ENCODE peak calls at places on chromosome X, in seven cellular contexts. K, Y, A, C, D, L and R are unnamed samples.

GRCh38 chrX:6002056-6002455 is 226.6 kb downstream of the NLGN4X start:
- DNase-seq in A (peak), L (no peak), K (no peak), D (no peak), Y (no peak), C (peak), R (no peak)

GRCh38 chrX:73577368-73577767 is 14.4 kb downstream of the CHIC1 start:
- DNase-seq in D (no peak), K (peak), C (no peak), L (no peak), Y (no peak), A (no peak), R (peak)

GRCh38 chrX:71081348-71082148 is 13.4 kb upstream of the SNX12 start:
- DNase-seq in Y (no peak), C (no peak), K (peak), L (no peak), A (no peak), D (no peak), R (no peak)

GRCh38 chrX:413322-414201 is 26.9 kb upstream of the PPP2R3B start:
- DNase-seq in A (no peak), L (no peak), C (no peak), D (no peak), K (no peak), Y (no peak), R (no peak)

GRCh38 chrX:155745792-155746191 is 133.0 kb upstream of the TMLHE start:
- DNase-seq in K (peak), D (no peak), A (peak), L (peak), C (peak), Y (no peak), R (no peak)

GRCh38 chrX:58025979-58026378 is 115.7 kb upstream of the ZXDA start:
- DNase-seq in L (peak), D (no peak), C (no peak), Y (no peak), A (no peak), K (peak), R (peak)

GRCh38 chrX:86604620-86605019 is 456.4 kb downstream of the DACH2 start:
- DNase-seq in D (no peak), Y (no peak), L (no peak), C (no peak), A (no peak), K (no peak), R (no peak)

GRCh38 chrX:107014927-107015326 is 14.9 kb upstream of the MORC4 start:
- DNase-seq in Y (no peak), D (no peak), K (no peak), L (no peak), A (no peak), C (no peak), R (no peak)

GRCh38 chrX:118823263-118824172 is at the start of gene ZCCHC12:
- DNase-seq in L (peak), C (peak), Y (no peak), A (peak), D (peak), K (peak), R (peak)

GRCh38 chrX:104253567-104254441 is 929 bp downstream of the ESX1 start:
- DNase-seq in D (no peak), Y (no peak), A (no peak), C (no peak), L (no peak), K (peak), R (no peak)

GRCh38 chrX:13076176-13076956 is 31.9 kb upstream of the FAM9C start:
- DNase-seq in D (no peak), Y (no peak), A (no peak), L (no peak), C (no peak), K (no peak), R (no peak)

GRCh38 chrX:131609480-131609879 is 65.6 kb downstream of the OR13H1 start:
- DNase-seq in D (no peak), A (no peak), L (no peak), K (no peak), C (no peak), Y (no peak), R (no peak)

GRCh38 chrX:41265615-41266014 is 68.3 kb upstream of the DDX3X start:
- DNase-seq in L (peak), D (no peak), A (no peak), C (peak), K (peak), Y (no peak), R (no peak)

GRCh38 chrX:111519215-111519614 is 7.8 kb downstream of the SERTM2 start:
- DNase-seq in Y (no peak), C (no peak), A (peak), D (no peak), L (peak), K (no peak), R (no peak)

GRCh38 chrX:95764972-95765451 is 919.6 kb upstream of the DIAPH2 start:
- DNase-seq in D (no peak), Y (no peak), L (no peak), C (no peak), A (peak), K (peak), R (peak)

GRCh38 chrX:46549914-46550313 is 4.7 kb upstream of the ZNF674 start:
- DNase-seq in D (no peak), A (no peak), Y (no peak), K (no peak), L (no peak), C (no peak), R (no peak)

GRCh38 chrX:2389324-2389723 is 111.5 kb downstream of the DHRSX start:
- DNase-seq in K (no peak), C (no peak), D (no peak), A (no peak), L (no peak), Y (no peak), R (no peak)

GRCh38 chrX:3638280-3638873 is 75.1 kb downstream of the PRKX start:
- DNase-seq in K (peak), D (no peak), L (peak), Y (no peak), C (peak), A (peak), R (peak)

GRCh38 chrX:119249836-119250340 is 13.8 kb downstream of the PGRMC1 start:
- DNase-seq in D (no peak), K (no peak), L (no peak), C (no peak), A (no peak), Y (no peak), R (no peak)

GRCh38 chrX:47748576-47748975 is 88.1 kb upstream of the ZNF81 start:
- DNase-seq in D (no peak), K (no peak), Y (no peak), C (no peak), L (no peak), A (no peak), R (no peak)

GRCh38 chrX:70970482-70970999 is 39.6 kb upstream of the SLC7A3 start:
- DNase-seq in Y (no peak), D (no peak), L (no peak), K (peak), A (no peak), C (no peak), R (peak)

GRCh38 chrX:13470680-13470967 is 98.8 kb upstream of the EGFL6 start:
- DNase-seq in A (no peak), Y (no peak), L (no peak), K (no peak), D (no peak), C (no peak), R (no peak)

GRCh38 chrX:54248309-54248708 is 65.3 kb upstream of the FAM120C start:
- DNase-seq in C (no peak), K (peak), A (peak), L (no peak), D (no peak), Y (no peak), R (peak)

GRCh38 chrX:72620550-72621145 is 48.0 kb upstream of the HDAC8 start:
- DNase-seq in A (peak), Y (no peak), K (peak), C (peak), L (peak), D (peak), R (peak)

GRCh38 chrX:64184396-64184795 is 21.1 kb downstream of the AMER1 start:
- DNase-seq in D (no peak), Y (no peak), K (no peak), C (no peak), L (no peak), A (no peak), R (no peak)

GRCh38 chrX:47321386-47321785 is 49.0 kb upstream of the ZNF157 start:
- DNase-seq in A (peak), K (peak), C (peak), D (peak), Y (no peak), L (peak), R (no peak)

GRCh38 chrX:79133897-79134296 is 10.6 kb upstream of the GPR174 start:
- DNase-seq in Y (no peak), K (no peak), A (no peak), L (no peak), C (no peak), D (no peak), R (no peak)

GRCh38 chrX:103628386-103629290 is at the start of gene TCEAL1:
- DNase-seq in L (peak), D (peak), Y (peak), A (peak), K (peak), C (peak), R (no peak)

GRCh38 chrX:79366888-79367749 is at the start of gene ITM2A:
- DNase-seq in A (peak), L (peak), K (no peak), Y (peak), D (peak), C (peak), R (no peak)

GRCh38 chrX:153643431-153644351 is 3.3 kb upstream of the DUSP9 start:
- DNase-seq in Y (no peak), L (no peak), D (no peak), A (no peak), C (peak), K (peak), R (no peak)

GRCh38 chrX:49282647-49283011 is 13.0 kb downstream of the PPP1R3F start:
- DNase-seq in K (peak), L (no peak), D (no peak), A (peak), Y (no peak), C (peak), R (no peak)

GRCh38 chrX:107677501-107677901 is 49.2 kb downstream of the PRPS1 start:
- DNase-seq in Y (no peak), K (no peak), A (no peak), L (no peak), C (no peak), D (no peak), R (no peak)

GRCh38 chrX:110665636-110666035 is 130.0 kb downstream of the CHRDL1 start:
- DNase-seq in L (peak), K (peak), A (peak), D (peak), Y (no peak), C (no peak), R (peak)

GRCh38 chrX:16712116-16712824 is at the start of gene CTPS2:
- DNase-seq in L (peak), D (peak), K (peak), C (peak), Y (peak), A (peak), R (peak)
- H3K27ac ChIP-seq in L (peak), D (peak), K (peak), C (peak), Y (peak), A (peak), R (peak)

DNA sequence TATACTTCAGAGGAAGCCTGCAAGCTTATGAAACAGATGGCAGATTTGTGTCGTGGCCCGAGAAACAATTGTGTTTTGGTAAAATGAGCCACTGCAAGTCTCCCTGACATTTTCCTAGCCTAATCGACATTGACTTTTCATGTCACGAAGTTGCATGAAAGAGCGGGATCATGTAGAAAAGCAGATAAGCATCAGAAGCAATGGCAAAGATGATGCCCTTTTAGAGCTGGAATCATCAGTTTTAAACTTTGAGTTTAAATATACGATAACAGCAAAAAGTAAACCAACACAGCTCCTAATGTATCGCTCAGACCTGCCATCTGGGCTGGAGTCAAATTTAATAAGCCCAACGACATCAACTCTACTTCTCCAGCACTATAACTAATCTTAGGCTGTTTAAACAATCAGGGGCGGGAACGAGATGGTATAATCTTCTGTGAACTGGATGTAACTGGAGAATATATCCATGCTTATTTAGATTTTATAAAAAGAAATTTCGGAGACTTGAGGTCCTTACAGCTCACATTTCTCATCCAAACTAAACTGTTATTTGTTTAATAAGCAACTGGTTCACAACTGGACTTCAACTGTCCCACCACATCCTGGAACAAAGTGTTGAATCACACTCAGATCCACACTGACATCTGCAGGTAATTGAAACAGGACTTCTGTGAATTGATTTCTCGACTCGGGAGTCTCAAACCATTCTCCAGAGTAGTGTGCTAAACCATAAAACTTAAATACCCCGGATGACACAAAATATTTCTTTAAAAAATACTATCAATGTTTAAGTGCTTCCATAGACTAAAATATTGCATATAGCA is 95.1 kb upstream of the PLAC1 start:
- DNase-seq in K (peak), L (no peak), Y (no peak), C (no peak), D (no peak), A (no peak), R (peak)
- TF ChIP-seq CTCF in K (peak), L (no peak), Y (no peak), C (no peak), D (no peak), A (peak), R (no peak)

DNA sequence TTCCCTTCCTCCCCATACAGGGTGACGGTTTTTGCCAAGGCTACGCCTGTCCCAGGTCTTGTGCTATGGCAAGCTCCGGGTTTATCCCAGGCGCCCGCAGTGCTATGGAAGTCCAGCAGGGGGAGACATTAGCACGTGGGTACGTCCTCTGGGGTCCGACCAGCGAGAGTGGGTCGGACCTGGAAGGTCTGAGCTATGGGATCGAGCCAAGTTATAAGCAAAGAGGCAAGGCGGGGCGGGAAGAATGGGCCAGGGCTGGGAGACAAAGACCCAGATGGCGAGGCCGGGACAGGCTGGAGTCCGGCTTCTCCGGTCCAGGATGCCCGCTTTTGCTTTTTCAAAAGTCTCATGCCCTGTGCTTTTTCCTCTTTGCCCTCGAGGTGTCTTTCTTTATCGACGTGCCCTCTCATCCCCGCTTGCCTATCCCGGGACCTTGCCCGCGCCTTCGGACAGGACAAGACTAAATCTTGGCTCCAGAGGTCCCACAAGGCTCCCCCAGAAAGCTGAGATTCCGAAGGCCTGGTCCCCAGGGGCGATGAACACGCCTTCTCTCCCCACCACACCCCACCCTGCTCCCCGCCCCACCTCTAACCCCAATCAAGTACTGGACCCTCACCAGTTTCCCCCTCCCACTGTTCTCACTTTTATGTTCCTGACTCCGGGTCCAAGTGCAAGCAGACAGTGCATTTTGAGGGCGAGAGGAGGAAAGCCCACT is 816 bp upstream of the EFNB1 start:
- DNase-seq in K (peak), Y (peak), L (peak), A (peak), C (peak), D (peak), R (no peak)
- H3K27ac ChIP-seq in K (peak), Y (peak), L (peak), A (peak), C (peak), D (peak), R (peak)

GRCh38 chrX:143664302-143664701 is 28.4 kb upstream of the SLITRK4 start:
- DNase-seq in D (no peak), K (peak), A (peak), C (no peak), Y (no peak), L (no peak), R (no peak)

GRCh38 chrX:143663755-143664154 is 27.9 kb upstream of the SLITRK4 start:
- DNase-seq in Y (no peak), L (no peak), C (no peak), K (no peak), A (no peak), D (no peak), R (no peak)

GRCh38 chrX:143669395-143669794 is 33.5 kb upstream of the SLITRK4 start:
- DNase-seq in K (no peak), L (no peak), C (no peak), A (peak), Y (no peak), D (no peak), R (peak)
- TF ChIP-seq CTCF in K (no peak), L (no peak), C (no peak), A (peak), Y (no peak), D (no peak), R (peak)

GRCh38 chrX:136186023-136186413 is 38.7 kb downstream of the FHL1 start:
- DNase-seq in L (no peak), A (no peak), C (no peak), K (no peak), D (no peak), Y (no peak), R (no peak)
- H3K27ac ChIP-seq in L (peak), A (no peak), C (peak), K (peak), D (no peak), Y (no peak), R (no peak)

GRCh38 chrX:10415704-10416001 is 204.7 kb downstream of the MID1 start:
- DNase-seq in C (no peak), L (no peak), Y (no peak), K (no peak), D (no peak), A (no peak), R (no peak)
- TF ChIP-seq CTCF in C (no peak), L (no peak), Y (no peak), K (no peak), D (no peak), A (no peak), R (no peak)